ENCODE peak calls at places on chromosomes 7 and 10, in nine cellular contexts. M is activated CD4-positive, alpha-beta T cell treated with anti-CD3 and anti-CD28 coated beads, Interleukin-2, amount 50 U/mL, for 1 hour; T is substantia nigra; D is GM03348; E is fibroblast of lung; O is activated naive CD4-positive, alpha-beta T cell; R is esophagus muscularis mucosa; V is GM04504; P is stimulated activated CD4-positive, alpha-beta T cell treated with anti-CD3 and anti-CD28 coated beads, Interleukin-4, amount 100 ng/mL, for 1 hour. F is an unnamed sample.

GRCh38 chr7:24038993-24039392 is 245.0 kb upstream of the NPY start:
- DNase-seq in M (no peak), T (no peak), D (no peak), E (no peak), O (no peak), R (peak), V (no peak), P (no peak), F (no peak)

GRCh38 chr7:2612445-2613112 is 19.2 kb upstream of the TTYH3 start:
- DNase-seq in M (no peak), T (no peak), D (no peak), E (no peak), O (no peak), R (no peak), V (no peak), P (no peak), F (no peak)

GRCh38 chr10:29266641-29267040 is 22.2 kb upstream of the LYZL1 start:
- DNase-seq in M (no peak), T (no peak), D (peak), E (peak), O (no peak), R (no peak), V (peak), P (no peak), F (no peak)

GRCh38 chr7:128948312-128948973 is 10.7 kb downstream of the IRF5 start:
- DNase-seq in M (no peak), T (no peak), D (no peak), E (no peak), O (no peak), R (no peak), V (no peak), P (no peak), F (no peak)

GRCh38 chr7:158581440-158582088 is 6.1 kb downstream of the PTPRN2 start:
- DNase-seq in M (no peak), T (no peak), D (no peak), E (no peak), O (no peak), R (no peak), V (no peak), P (no peak), F (no peak)

GRCh38 chr7:1540391-1541271 is 10.1 kb downstream of the MAFK start:
- DNase-seq in M (no peak), T (no peak), D (no peak), E (no peak), O (no peak), R (no peak), V (no peak), P (no peak), F (no peak)

GRCh38 chr7:86116-86515 is 106.3 kb upstream of the FAM20C start:
- DNase-seq in M (no peak), T (no peak), D (no peak), E (no peak), O (no peak), R (no peak), V (no peak), P (no peak), F (no peak)

GRCh38 chr7:157397036-157397720 is 60.4 kb downstream of the DNAJB6 start:
- DNase-seq in M (no peak), T (no peak), D (no peak), E (no peak), O (no peak), R (no peak), V (no peak), P (no peak), F (no peak)